ENCODE peak calls at places on chromosomes 1 and 21, in ten cellular contexts. One of them, this sample, is unnamed. For H3K4me1 and H3K27me3, the result is how much of the 10 kb centered on the place peaks cover.

GRCh38 chr1:61135286-61135685 is 52.9 kb downstream of the NFIA start:
- DNase-seq in colonic mucosa: no peak
- DNase-seq in BE2C: no peak
- DNase-seq in foreskin keratinocyte: no peak
- DNase-seq in MM.1S: no peak
- DNase-seq in heart left ventricle: no peak
- DNase-seq in esophagus squamous epithelium: no peak
- DNase-seq in heart right ventricle: no peak
- DNase-seq in thyroid gland: peak
- DNase-seq in astrocyte: no peak
- DNase-seq in this sample: no peak

GRCh38 chr1:153402226-153402625 is 11.4 kb upstream of the S100A8 start:
- DNase-seq in colonic mucosa: no peak
- DNase-seq in BE2C: no peak
- DNase-seq in foreskin keratinocyte: no peak
- DNase-seq in MM.1S: no peak
- DNase-seq in heart left ventricle: no peak
- DNase-seq in esophagus squamous epithelium: no peak
- DNase-seq in heart right ventricle: no peak
- DNase-seq in thyroid gland: no peak
- DNase-seq in astrocyte: no peak
- DNase-seq in this sample: no peak

GRCh38 chr21:42426424-42426823 is 22.7 kb downstream of the UBASH3A start:
- DNase-seq in colonic mucosa: no peak
- DNase-seq in BE2C: no peak
- DNase-seq in foreskin keratinocyte: no peak
- DNase-seq in MM.1S: no peak
- DNase-seq in heart left ventricle: no peak
- DNase-seq in esophagus squamous epithelium: no peak
- DNase-seq in heart right ventricle: no peak
- DNase-seq in thyroid gland: no peak
- DNase-seq in astrocyte: no peak
- DNase-seq in this sample: no peak

GRCh38 chr1:227898502-227899140 is 49.1 kb downstream of the WNT9A start:
- DNase-seq in colonic mucosa: no peak
- DNase-seq in BE2C: peak
- DNase-seq in foreskin keratinocyte: no peak
- DNase-seq in MM.1S: no peak
- DNase-seq in heart left ventricle: peak
- DNase-seq in esophagus squamous epithelium: no peak
- DNase-seq in heart right ventricle: no peak
- DNase-seq in thyroid gland: peak
- DNase-seq in astrocyte: no peak
- DNase-seq in this sample: no peak

GRCh38 chr21:31218830-31219608 is 125.0 kb downstream of the TIAM1 start:
- DNase-seq in colonic mucosa: peak
- DNase-seq in BE2C: no peak
- DNase-seq in foreskin keratinocyte: peak
- DNase-seq in MM.1S: no peak
- DNase-seq in heart left ventricle: peak
- DNase-seq in esophagus squamous epithelium: no peak
- DNase-seq in heart right ventricle: peak
- DNase-seq in thyroid gland: peak
- DNase-seq in astrocyte: peak
- DNase-seq in this sample: peak

GRCh38 chr1:17874231-17874630 is 119.1 kb downstream of the ACTL8 start:
- DNase-seq in colonic mucosa: no peak
- DNase-seq in BE2C: no peak
- DNase-seq in foreskin keratinocyte: peak
- DNase-seq in MM.1S: no peak
- DNase-seq in heart left ventricle: no peak
- DNase-seq in esophagus squamous epithelium: no peak
- DNase-seq in heart right ventricle: no peak
- DNase-seq in thyroid gland: no peak
- DNase-seq in astrocyte: peak
- DNase-seq in this sample: no peak

GRCh38 chr1:25771246-25772114 is 28.5 kb upstream of the SELENON start:
- DNase-seq in colonic mucosa: peak
- DNase-seq in BE2C: peak
- DNase-seq in foreskin keratinocyte: no peak
- DNase-seq in MM.1S: no peak
- DNase-seq in heart left ventricle: peak
- DNase-seq in esophagus squamous epithelium: no peak
- DNase-seq in heart right ventricle: peak
- DNase-seq in thyroid gland: peak
- DNase-seq in astrocyte: peak
- DNase-seq in this sample: peak

GRCh38 chr1:98103617-98104284 is 182.9 kb upstream of the DPYD start:
- DNase-seq in colonic mucosa: no peak
- DNase-seq in BE2C: no peak
- DNase-seq in foreskin keratinocyte: no peak
- DNase-seq in MM.1S: no peak
- DNase-seq in heart left ventricle: no peak
- DNase-seq in esophagus squamous epithelium: no peak
- DNase-seq in heart right ventricle: no peak
- DNase-seq in thyroid gland: no peak
- DNase-seq in astrocyte: peak
- DNase-seq in this sample: peak

GRCh38 chr1:184626076-184627011 is 128.3 kb downstream of the EDEM3 start:
- DNase-seq in colonic mucosa: no peak
- DNase-seq in BE2C: no peak
- DNase-seq in foreskin keratinocyte: no peak
- DNase-seq in MM.1S: no peak
- DNase-seq in heart left ventricle: peak
- DNase-seq in esophagus squamous epithelium: no peak
- DNase-seq in heart right ventricle: peak
- DNase-seq in thyroid gland: no peak
- DNase-seq in astrocyte: no peak
- DNase-seq in this sample: no peak

GRCh38 chr1:184623404-184623803 is 131.3 kb downstream of the EDEM3 start:
- DNase-seq in colonic mucosa: peak
- DNase-seq in BE2C: no peak
- DNase-seq in foreskin keratinocyte: no peak
- DNase-seq in MM.1S: no peak
- DNase-seq in heart left ventricle: no peak
- DNase-seq in esophagus squamous epithelium: no peak
- DNase-seq in heart right ventricle: no peak
- DNase-seq in thyroid gland: no peak
- DNase-seq in astrocyte: no peak
- DNase-seq in this sample: no peak

GRCh38 chr1:184622136-184622823 is 132.4 kb downstream of the EDEM3 start:
- DNase-seq in colonic mucosa: peak
- DNase-seq in BE2C: peak
- DNase-seq in foreskin keratinocyte: no peak
- DNase-seq in MM.1S: no peak
- DNase-seq in heart left ventricle: peak
- DNase-seq in esophagus squamous epithelium: no peak
- DNase-seq in heart right ventricle: peak
- DNase-seq in thyroid gland: peak
- DNase-seq in astrocyte: peak
- DNase-seq in this sample: peak

GRCh38 chr1:184624626-184625025 is 130.0 kb downstream of the EDEM3 start:
- DNase-seq in colonic mucosa: no peak
- DNase-seq in BE2C: no peak
- DNase-seq in foreskin keratinocyte: peak
- DNase-seq in MM.1S: no peak
- DNase-seq in heart left ventricle: no peak
- DNase-seq in esophagus squamous epithelium: no peak
- DNase-seq in heart right ventricle: no peak
- DNase-seq in thyroid gland: no peak
- DNase-seq in astrocyte: no peak
- DNase-seq in this sample: no peak

DNA sequence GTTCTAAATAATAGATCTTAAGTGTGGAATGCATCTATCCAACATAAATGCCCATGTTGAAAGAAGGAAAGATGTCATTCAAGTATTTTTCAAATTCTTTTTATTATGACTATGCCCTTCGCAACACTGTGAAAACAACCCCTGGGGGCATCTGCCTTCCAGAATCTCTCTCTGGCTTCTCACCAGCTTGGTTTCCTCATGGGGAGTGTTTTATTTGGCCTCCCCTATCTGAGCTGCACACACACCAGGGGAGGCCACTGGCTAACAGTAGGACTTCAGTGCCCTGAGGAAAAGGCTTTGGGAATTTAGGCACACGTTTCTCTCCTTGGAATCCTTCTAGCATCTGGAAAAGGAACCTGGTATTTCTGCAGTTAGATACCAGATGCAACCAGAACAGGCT is 130.6 kb downstream of the EDEM3 start:
- DNase-seq in colonic mucosa: no peak
- DNase-seq in BE2C: no peak
- DNase-seq in foreskin keratinocyte: peak
- DNase-seq in MM.1S: no peak
- DNase-seq in heart left ventricle: no peak
- DNase-seq in esophagus squamous epithelium: no peak
- DNase-seq in heart right ventricle: no peak
- DNase-seq in thyroid gland: no peak
- DNase-seq in astrocyte: no peak
- DNase-seq in this sample: peak
- H3K4me1 ChIP-seq in colonic mucosa: under half
- H3K4me1 ChIP-seq in BE2C: under half
- H3K4me1 ChIP-seq in foreskin keratinocyte: under half
- H3K4me1 ChIP-seq in MM.1S: under half
- H3K4me1 ChIP-seq in heart left ventricle: half or more
- H3K4me1 ChIP-seq in esophagus squamous epithelium: under half
- H3K4me1 ChIP-seq in heart right ventricle: half or more
- H3K4me1 ChIP-seq in thyroid gland: under half
- H3K4me1 ChIP-seq in astrocyte: under half
- H3K4me1 ChIP-seq in this sample: under half

GRCh38 chr1:36836196-36836883 is 198.0 kb downstream of the GRIK3 start:
- DNase-seq in colonic mucosa: no peak
- DNase-seq in BE2C: peak
- DNase-seq in foreskin keratinocyte: no peak
- DNase-seq in MM.1S: no peak
- DNase-seq in heart left ventricle: no peak
- DNase-seq in esophagus squamous epithelium: no peak
- DNase-seq in heart right ventricle: no peak
- DNase-seq in thyroid gland: peak
- DNase-seq in astrocyte: no peak
- DNase-seq in this sample: no peak
- H3K27me3 ChIP-seq in colonic mucosa: under half
- H3K27me3 ChIP-seq in BE2C: under half
- H3K27me3 ChIP-seq in foreskin keratinocyte: under half
- H3K27me3 ChIP-seq in MM.1S: half or more
- H3K27me3 ChIP-seq in heart left ventricle: under half
- H3K27me3 ChIP-seq in esophagus squamous epithelium: under half
- H3K27me3 ChIP-seq in heart right ventricle: half or more
- H3K27me3 ChIP-seq in thyroid gland: under half
- H3K27me3 ChIP-seq in astrocyte: under half
- H3K27me3 ChIP-seq in this sample: under half

DNA sequence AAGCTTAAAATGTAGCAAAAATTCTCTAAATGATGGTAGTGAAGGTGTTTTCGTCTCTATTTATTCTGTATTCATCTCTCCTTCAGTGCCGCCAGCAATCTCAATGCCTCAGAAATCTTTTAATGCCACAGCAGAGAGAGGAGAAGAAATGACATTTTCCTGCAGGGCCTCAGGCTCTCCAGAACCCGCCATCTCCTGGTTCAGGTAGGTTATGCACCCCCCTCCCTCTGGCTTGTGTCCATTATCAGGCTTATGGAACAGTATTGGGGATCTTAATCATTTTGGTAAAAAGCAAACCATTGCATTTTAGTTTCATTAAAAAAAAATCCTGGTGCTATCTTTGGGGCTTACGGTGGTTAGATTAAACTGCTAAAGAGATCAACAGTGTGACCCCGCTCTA is 326.1 kb downstream of the NCAM2 start:
- DNase-seq in colonic mucosa: no peak
- DNase-seq in BE2C: no peak
- DNase-seq in foreskin keratinocyte: no peak
- DNase-seq in MM.1S: no peak
- DNase-seq in heart left ventricle: no peak
- DNase-seq in esophagus squamous epithelium: no peak
- DNase-seq in heart right ventricle: no peak
- DNase-seq in thyroid gland: no peak
- DNase-seq in astrocyte: no peak
- DNase-seq in this sample: no peak
- TF ChIP-seq CTCF in colonic mucosa: no peak
- TF ChIP-seq CTCF in BE2C: peak
- TF ChIP-seq CTCF in foreskin keratinocyte: no peak
- TF ChIP-seq CTCF in MM.1S: no peak
- TF ChIP-seq CTCF in heart left ventricle: no peak
- TF ChIP-seq CTCF in esophagus squamous epithelium: no peak
- TF ChIP-seq CTCF in heart right ventricle: no peak
- TF ChIP-seq CTCF in thyroid gland: no peak
- TF ChIP-seq CTCF in astrocyte: no peak
- TF ChIP-seq CTCF in this sample: no peak

GRCh38 chr1:164638506-164639202 is 79.7 kb downstream of the PBX1 start:
- DNase-seq in colonic mucosa: no peak
- DNase-seq in BE2C: no peak
- DNase-seq in foreskin keratinocyte: no peak
- DNase-seq in MM.1S: no peak
- DNase-seq in heart left ventricle: peak
- DNase-seq in esophagus squamous epithelium: no peak
- DNase-seq in heart right ventricle: no peak
- DNase-seq in thyroid gland: no peak
- DNase-seq in astrocyte: no peak
- DNase-seq in this sample: no peak

GRCh38 chr1:164636744-164637143 is 77.8 kb downstream of the PBX1 start:
- DNase-seq in colonic mucosa: no peak
- DNase-seq in BE2C: no peak
- DNase-seq in foreskin keratinocyte: no peak
- DNase-seq in MM.1S: no peak
- DNase-seq in heart left ventricle: no peak
- DNase-seq in esophagus squamous epithelium: no peak
- DNase-seq in heart right ventricle: no peak
- DNase-seq in thyroid gland: no peak
- DNase-seq in astrocyte: peak
- DNase-seq in this sample: no peak

GRCh38 chr1:164635074-164635783 is 76.2 kb downstream of the PBX1 start:
- DNase-seq in colonic mucosa: no peak
- DNase-seq in BE2C: no peak
- DNase-seq in foreskin keratinocyte: no peak
- DNase-seq in MM.1S: no peak
- DNase-seq in heart left ventricle: no peak
- DNase-seq in esophagus squamous epithelium: no peak
- DNase-seq in heart right ventricle: no peak
- DNase-seq in thyroid gland: no peak
- DNase-seq in astrocyte: no peak
- DNase-seq in this sample: peak

GRCh38 chr1:164635784-164636729 is 77.1 kb downstream of the PBX1 start:
- DNase-seq in colonic mucosa: peak
- DNase-seq in BE2C: no peak
- DNase-seq in foreskin keratinocyte: no peak
- DNase-seq in MM.1S: peak
- DNase-seq in heart left ventricle: no peak
- DNase-seq in esophagus squamous epithelium: no peak
- DNase-seq in heart right ventricle: no peak
- DNase-seq in thyroid gland: no peak
- DNase-seq in astrocyte: no peak
- DNase-seq in this sample: peak

DNA sequence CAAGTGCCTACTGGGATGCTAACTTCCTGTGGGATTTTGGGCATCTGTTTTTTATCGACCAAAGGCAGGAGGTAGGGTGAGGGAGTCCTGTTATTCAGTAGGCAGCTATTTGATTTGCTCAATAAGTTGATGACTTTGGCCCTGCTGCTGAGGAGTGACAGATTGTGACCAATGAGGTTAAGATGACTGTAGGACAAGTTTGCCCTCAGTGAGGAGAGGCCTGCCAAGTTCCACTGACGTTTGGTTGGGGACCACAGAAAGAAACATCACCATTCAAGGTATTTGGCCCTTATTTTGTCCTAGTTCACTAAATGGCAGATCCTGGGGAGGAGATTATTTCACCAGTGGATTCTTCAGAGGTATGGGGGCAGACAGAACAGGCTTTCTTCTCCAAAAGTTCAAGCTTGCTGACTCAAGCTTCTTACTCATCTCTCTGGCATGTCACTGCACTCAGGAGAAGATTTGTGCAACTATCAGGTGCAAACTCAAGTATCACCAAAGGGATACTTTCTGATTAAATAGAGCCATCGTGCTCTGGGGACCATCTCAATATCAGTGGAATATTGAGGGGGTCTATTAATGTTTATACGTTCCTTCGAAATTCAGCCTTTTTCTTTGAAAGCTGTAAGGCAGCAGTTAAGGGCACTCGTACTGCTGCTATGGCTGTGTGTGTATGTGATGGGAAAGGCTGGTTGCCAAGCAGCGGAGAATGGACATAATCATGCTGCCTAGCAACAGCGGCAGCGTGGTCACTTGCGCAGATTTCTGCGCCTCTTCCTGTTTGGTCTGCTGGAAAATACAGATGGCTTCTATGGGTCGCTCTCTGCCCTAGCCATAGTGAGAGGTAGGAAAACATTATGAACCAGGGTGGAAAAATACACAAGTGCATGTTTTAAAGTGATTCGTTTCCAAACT is 78.7 kb downstream of the PBX1 start:
- DNase-seq in colonic mucosa: no peak
- DNase-seq in BE2C: no peak
- DNase-seq in foreskin keratinocyte: no peak
- DNase-seq in MM.1S: no peak
- DNase-seq in heart left ventricle: peak
- DNase-seq in esophagus squamous epithelium: no peak
- DNase-seq in heart right ventricle: peak
- DNase-seq in thyroid gland: no peak
- DNase-seq in astrocyte: peak
- DNase-seq in this sample: no peak
- H3K4me1 ChIP-seq in colonic mucosa: under half
- H3K4me1 ChIP-seq in BE2C: under half
- H3K4me1 ChIP-seq in foreskin keratinocyte: under half
- H3K4me1 ChIP-seq in MM.1S: under half
- H3K4me1 ChIP-seq in heart left ventricle: half or more
- H3K4me1 ChIP-seq in esophagus squamous epithelium: under half
- H3K4me1 ChIP-seq in heart right ventricle: half or more
- H3K4me1 ChIP-seq in thyroid gland: under half
- H3K4me1 ChIP-seq in astrocyte: under half
- H3K4me1 ChIP-seq in this sample: under half

This sample was measured in A673.